ENCODE peak calls at places on chromosomes 1 and 21, in four cellular contexts. One of them, this sample, is unnamed. For H3K9me2 and H4K20me1, the result is how much of the 10 kb centered on the place peaks cover.

GRCh38 chr1:65429806-65430205 is 9.3 kb downstream of the LEPR start:
- DNase-seq in PC-3: peak
- DNase-seq in OCI-LY7: no peak
- DNase-seq in HCT116: no peak
- DNase-seq in this sample: no peak

GRCh38 chr1:65435987-65436386 is 15.5 kb downstream of the LEPR start:
- DNase-seq in OCI-LY7: no peak
- DNase-seq in PC-3: no peak
- DNase-seq in HCT116: no peak
- DNase-seq in this sample: no peak

GRCh38 chr1:234960722-234961467 is 167.7 kb downstream of the TOMM20 start:
- DNase-seq in HCT116: no peak
- DNase-seq in PC-3: peak
- DNase-seq in OCI-LY7: no peak
- DNase-seq in this sample: no peak

GRCh38 chr1:8055973-8056372 is 29.9 kb upstream of the ERRFI1 start:
- DNase-seq in OCI-LY7: no peak
- DNase-seq in PC-3: peak
- DNase-seq in HCT116: peak
- DNase-seq in this sample: no peak

GRCh38 chr21:23223882-23224281 is 2225.7 kb downstream of the NCAM2 start:
- DNase-seq in OCI-LY7: no peak
- DNase-seq in HCT116: no peak
- DNase-seq in PC-3: no peak
- DNase-seq in this sample: no peak

GRCh38 chr21:42480736-42481135 is 15.3 kb downstream of the RSPH1 start:
- DNase-seq in PC-3: no peak
- DNase-seq in HCT116: no peak
- DNase-seq in OCI-LY7: no peak
- DNase-seq in this sample: no peak

GRCh38 chr21:44871576-44872265 is 1.8 kb downstream of the PTTG1IP start:
- DNase-seq in OCI-LY7: no peak
- DNase-seq in HCT116: no peak
- DNase-seq in PC-3: peak
- DNase-seq in this sample: no peak

GRCh38 chr1:187631984-187632383 is 803.2 kb downstream of the PLA2G4A start:
- DNase-seq in HCT116: no peak
- DNase-seq in OCI-LY7: no peak
- DNase-seq in PC-3: no peak
- DNase-seq in this sample: no peak

GRCh38 chr1:106768501-106768900 is 288.0 kb upstream of the PRMT6 start:
- DNase-seq in PC-3: peak
- DNase-seq in OCI-LY7: no peak
- DNase-seq in HCT116: no peak
- DNase-seq in this sample: no peak

GRCh38 chr1:99869304-99869703 is 19.1 kb downstream of the AGL start:
- DNase-seq in PC-3: no peak
- DNase-seq in OCI-LY7: no peak
- DNase-seq in HCT116: no peak
- DNase-seq in this sample: no peak

GRCh38 chr1:31102501-31102950 is 37.0 kb upstream of the PUM1 start:
- DNase-seq in PC-3: peak
- DNase-seq in OCI-LY7: no peak
- DNase-seq in HCT116: no peak
- DNase-seq in this sample: no peak

GRCh38 chr1:6358757-6359567 is 34.6 kb downstream of the ACOT7 start:
- DNase-seq in PC-3: no peak
- DNase-seq in HCT116: no peak
- DNase-seq in OCI-LY7: peak
- DNase-seq in this sample: peak

DNA sequence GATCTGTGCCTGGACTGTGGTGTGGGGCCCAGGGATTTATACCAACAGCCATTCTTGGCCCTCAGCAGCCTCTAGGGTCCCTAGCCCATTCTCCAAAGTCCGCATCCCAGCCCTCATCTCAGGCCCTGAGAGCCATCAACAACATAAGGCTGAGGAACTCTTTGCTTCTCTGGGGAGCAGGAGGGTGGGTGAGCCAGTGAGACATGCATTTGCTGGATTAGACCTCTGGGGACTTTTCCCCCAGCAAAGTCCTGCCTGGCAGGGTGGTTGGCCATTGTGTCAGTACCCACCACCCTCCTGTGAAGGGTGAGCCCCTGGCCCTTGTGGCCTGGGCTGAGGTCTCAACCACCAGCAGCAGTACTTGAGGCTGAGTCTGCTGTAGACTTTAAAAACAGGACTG is 24.2 kb upstream of the FAM20B start:
- DNase-seq in HCT116: no peak
- DNase-seq in PC-3: no peak
- DNase-seq in OCI-LY7: no peak
- DNase-seq in this sample: no peak
- H3K9me2 ChIP-seq in HCT116: under half
- H3K9me2 ChIP-seq in PC-3: under half
- H3K9me2 ChIP-seq in OCI-LY7: under half
- H3K9me2 ChIP-seq in this sample: under half

GRCh38 chr1:60251426-60251825 is 177.9 kb upstream of the C1orf87 start:
- DNase-seq in HCT116: no peak
- DNase-seq in OCI-LY7: no peak
- DNase-seq in PC-3: no peak
- DNase-seq in this sample: no peak
- H4K20me1 ChIP-seq in HCT116: under half
- H4K20me1 ChIP-seq in OCI-LY7: under half
- H4K20me1 ChIP-seq in PC-3: under half
- H4K20me1 ChIP-seq in this sample: under half

DNA sequence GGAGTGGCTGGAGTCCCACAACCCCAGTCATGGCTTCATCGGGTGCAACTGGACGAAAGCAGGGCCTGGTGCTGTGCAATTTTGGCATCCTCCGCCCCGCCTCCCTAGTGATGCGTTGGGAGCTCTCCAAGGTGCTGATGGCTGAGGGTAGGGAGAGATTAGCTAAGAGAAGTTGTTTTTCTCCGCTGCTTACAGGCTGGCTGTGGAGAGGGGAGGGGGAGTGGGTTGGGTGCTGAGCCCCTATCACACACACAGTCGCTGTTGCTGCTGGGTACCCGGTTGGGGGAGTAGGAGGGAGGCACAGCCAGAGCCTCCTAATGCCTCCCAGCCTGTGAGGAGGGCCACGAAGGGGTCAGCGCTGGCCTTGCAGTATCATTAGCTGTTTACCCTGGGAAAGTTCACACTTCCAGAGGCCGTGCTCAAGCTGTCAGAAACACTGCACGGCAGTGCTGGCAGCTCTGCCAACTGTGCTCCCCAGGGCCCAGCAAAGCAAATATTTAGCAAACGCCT is 110.0 kb downstream of the GRIK3 start:
- DNase-seq in OCI-LY7: peak
- DNase-seq in PC-3: peak
- DNase-seq in HCT116: no peak
- DNase-seq in this sample: peak
- H3K9me2 ChIP-seq in OCI-LY7: under half
- H3K9me2 ChIP-seq in PC-3: under half
- H3K9me2 ChIP-seq in HCT116: under half
- H3K9me2 ChIP-seq in this sample: under half

GRCh38 chr1:183096889-183097288 is 73.7 kb downstream of the LAMC1 start:
- DNase-seq in OCI-LY7: no peak
- DNase-seq in PC-3: no peak
- DNase-seq in HCT116: no peak
- DNase-seq in this sample: no peak
- H4K20me1 ChIP-seq in OCI-LY7: under half
- H4K20me1 ChIP-seq in PC-3: under half
- H4K20me1 ChIP-seq in HCT116: under half
- H4K20me1 ChIP-seq in this sample: under half

GRCh38 chr1:181607524-181607923 is 124.2 kb downstream of the CACNA1E start:
- DNase-seq in OCI-LY7: no peak
- DNase-seq in PC-3: no peak
- DNase-seq in HCT116: no peak
- DNase-seq in this sample: no peak
- H3K9me2 ChIP-seq in OCI-LY7: under half
- H3K9me2 ChIP-seq in PC-3: under half
- H3K9me2 ChIP-seq in HCT116: under half
- H3K9me2 ChIP-seq in this sample: under half

GRCh38 chr21:31707499-31707898 is 24.4 kb downstream of the SCAF4 start:
- DNase-seq in HCT116: no peak
- DNase-seq in OCI-LY7: no peak
- DNase-seq in PC-3: peak
- DNase-seq in this sample: no peak
- H4K20me1 ChIP-seq in HCT116: under half
- H4K20me1 ChIP-seq in OCI-LY7: under half
- H4K20me1 ChIP-seq in PC-3: under half
- H4K20me1 ChIP-seq in this sample: half or more

GRCh38 chr1:114043548-114043947 is 64.3 kb downstream of the OLFML3 start:
- DNase-seq in PC-3: no peak
- DNase-seq in OCI-LY7: no peak
- DNase-seq in HCT116: no peak
- DNase-seq in this sample: no peak
- H3K9me2 ChIP-seq in PC-3: under half
- H3K9me2 ChIP-seq in OCI-LY7: under half
- H3K9me2 ChIP-seq in HCT116: under half
- H3K9me2 ChIP-seq in this sample: under half

DNA sequence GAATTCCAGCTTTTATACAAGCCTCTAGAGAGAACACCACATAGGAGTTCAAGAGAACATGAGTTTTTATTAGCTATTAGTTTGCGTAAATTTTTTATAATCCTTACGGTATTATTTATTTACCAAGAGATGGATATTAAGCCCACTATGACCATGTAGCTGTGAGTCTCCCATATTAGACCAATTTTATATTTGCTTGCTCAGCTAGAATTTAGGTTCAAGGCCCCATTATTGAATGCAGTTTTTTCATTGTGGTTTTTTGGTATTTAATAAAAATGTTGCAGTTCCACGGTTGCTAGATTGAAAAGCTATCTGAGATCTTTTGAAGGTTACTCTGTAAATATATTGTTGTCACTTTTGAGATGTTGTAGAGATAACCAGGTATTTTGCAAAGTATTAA is 2.9 kb downstream of the PPP1R8 start:
- DNase-seq in OCI-LY7: no peak
- DNase-seq in HCT116: no peak
- DNase-seq in PC-3: no peak
- DNase-seq in this sample: no peak
- H4K20me1 ChIP-seq in OCI-LY7: under half
- H4K20me1 ChIP-seq in HCT116: under half
- H4K20me1 ChIP-seq in PC-3: under half
- H4K20me1 ChIP-seq in this sample: under half

DNA sequence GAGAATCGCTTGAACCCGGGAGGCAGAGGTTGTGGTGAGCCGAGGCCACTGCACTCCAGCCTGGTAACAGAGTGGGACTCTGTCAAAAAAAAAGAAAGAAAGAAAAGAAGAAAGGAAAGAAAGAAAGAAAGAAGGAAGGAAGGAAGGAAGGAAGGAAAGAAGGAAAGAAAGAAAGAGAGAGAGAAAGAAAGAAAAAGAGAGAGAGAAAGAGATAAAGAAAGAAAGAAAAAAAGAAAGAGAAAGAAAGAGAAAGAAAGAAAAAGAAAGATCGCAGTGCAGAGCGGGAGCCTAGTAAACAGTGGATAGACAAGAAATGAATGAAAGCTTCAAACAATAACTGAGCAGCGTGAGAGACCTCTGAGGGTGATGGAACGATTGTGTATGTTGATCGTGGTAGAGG is 20.6 kb upstream of the GRHL3 start:
- DNase-seq in OCI-LY7: no peak
- DNase-seq in HCT116: no peak
- DNase-seq in PC-3: no peak
- DNase-seq in this sample: no peak
- H3K9me2 ChIP-seq in OCI-LY7: under half
- H3K9me2 ChIP-seq in HCT116: under half
- H3K9me2 ChIP-seq in PC-3: under half
- H3K9me2 ChIP-seq in this sample: under half